ENCODE peak calls at places on chromosomes 3 and 15, in five cellular contexts. One of them, this sample, is unnamed.

GRCh38 chr3:57555316-57555715 is 758 bp upstream of the PDE12 start:
- DNase-seq in CD8-positive, alpha-beta T cell: no peak
- DNase-seq in upper lobe of left lung: no peak
- DNase-seq in GM12865: peak
- DNase-seq in adrenal gland: peak
- DNase-seq in this sample: no peak

GRCh38 chr3:156820687-156821070 is 5.5 kb upstream of the LEKR1 start:
- DNase-seq in CD8-positive, alpha-beta T cell: no peak
- DNase-seq in adrenal gland: no peak
- DNase-seq in GM12865: peak
- DNase-seq in upper lobe of left lung: no peak
- DNase-seq in this sample: no peak

GRCh38 chr3:102165367-102165766 is 269.4 kb upstream of the ZPLD1 start:
- DNase-seq in GM12865: no peak
- DNase-seq in CD8-positive, alpha-beta T cell: no peak
- DNase-seq in adrenal gland: no peak
- DNase-seq in upper lobe of left lung: no peak
- DNase-seq in this sample: no peak

GRCh38 chr15:33182278-33182905 is 12.1 kb downstream of the FMN1 start:
- DNase-seq in adrenal gland: no peak
- DNase-seq in GM12865: no peak
- DNase-seq in CD8-positive, alpha-beta T cell: no peak
- DNase-seq in upper lobe of left lung: no peak
- DNase-seq in this sample: no peak

GRCh38 chr15:68354923-68355322 is 77.0 kb downstream of the ITGA11 start:
- DNase-seq in GM12865: peak
- DNase-seq in CD8-positive, alpha-beta T cell: no peak
- DNase-seq in upper lobe of left lung: no peak
- DNase-seq in adrenal gland: no peak
- DNase-seq in this sample: no peak

GRCh38 chr3:37993067-37993809 is 2.7 kb downstream of the VILL start:
- DNase-seq in CD8-positive, alpha-beta T cell: no peak
- DNase-seq in upper lobe of left lung: no peak
- DNase-seq in adrenal gland: no peak
- DNase-seq in GM12865: no peak
- DNase-seq in this sample: no peak

GRCh38 chr3:71304684-71305083 is 278.8 kb downstream of the FOXP1 start:
- DNase-seq in CD8-positive, alpha-beta T cell: no peak
- DNase-seq in upper lobe of left lung: no peak
- DNase-seq in adrenal gland: no peak
- DNase-seq in GM12865: no peak
- DNase-seq in this sample: no peak

GRCh38 chr3:4914464-4914863 is 64.8 kb upstream of the BHLHE40 start:
- DNase-seq in CD8-positive, alpha-beta T cell: no peak
- DNase-seq in upper lobe of left lung: no peak
- DNase-seq in GM12865: no peak
- DNase-seq in adrenal gland: no peak
- DNase-seq in this sample: no peak

GRCh38 chr3:142960322-142960850 is 3.1 kb downstream of the PAQR9 start:
- DNase-seq in GM12865: no peak
- DNase-seq in upper lobe of left lung: no peak
- DNase-seq in adrenal gland: no peak
- DNase-seq in CD8-positive, alpha-beta T cell: no peak
- DNase-seq in this sample: no peak

GRCh38 chr3:42376397-42376798 is 34.0 kb downstream of the LYZL4 start:
- DNase-seq in upper lobe of left lung: no peak
- DNase-seq in CD8-positive, alpha-beta T cell: peak
- DNase-seq in GM12865: no peak
- DNase-seq in adrenal gland: peak
- DNase-seq in this sample: no peak

GRCh38 chr3:62876064-62876463 is 848 bp upstream of the CADPS start:
- DNase-seq in upper lobe of left lung: no peak
- DNase-seq in adrenal gland: peak
- DNase-seq in CD8-positive, alpha-beta T cell: no peak
- DNase-seq in GM12865: peak
- DNase-seq in this sample: no peak

GRCh38 chr3:59678042-59678707 is 628.4 kb upstream of the CFAP20DC start:
- DNase-seq in adrenal gland: no peak
- DNase-seq in upper lobe of left lung: peak
- DNase-seq in GM12865: no peak
- DNase-seq in CD8-positive, alpha-beta T cell: no peak
- DNase-seq in this sample: no peak

GRCh38 chr3:72606005-72606800 is 242.0 kb downstream of the SHQ1 start:
- DNase-seq in GM12865: no peak
- DNase-seq in upper lobe of left lung: no peak
- DNase-seq in adrenal gland: no peak
- DNase-seq in CD8-positive, alpha-beta T cell: no peak
- DNase-seq in this sample: no peak

GRCh38 chr15:43370310-43370974 is 401 bp downstream of the ZSCAN29 start:
- DNase-seq in adrenal gland: peak
- DNase-seq in upper lobe of left lung: peak
- DNase-seq in GM12865: peak
- DNase-seq in CD8-positive, alpha-beta T cell: no peak
- DNase-seq in this sample: no peak

GRCh38 chr3:123258811-123259420 is 57.2 kb downstream of the SEC22A start:
- DNase-seq in CD8-positive, alpha-beta T cell: no peak
- DNase-seq in GM12865: peak
- DNase-seq in upper lobe of left lung: no peak
- DNase-seq in adrenal gland: no peak
- DNase-seq in this sample: no peak

GRCh38 chr3:110343376-110343775 is 728.2 kb upstream of the NECTIN3 start:
- DNase-seq in GM12865: no peak
- DNase-seq in upper lobe of left lung: no peak
- DNase-seq in CD8-positive, alpha-beta T cell: no peak
- DNase-seq in adrenal gland: peak
- DNase-seq in this sample: no peak

GRCh38 chr3:23728651-23729117 is 77.1 kb upstream of the UBE2E1 start:
- DNase-seq in upper lobe of left lung: no peak
- DNase-seq in adrenal gland: no peak
- DNase-seq in GM12865: no peak
- DNase-seq in CD8-positive, alpha-beta T cell: no peak
- DNase-seq in this sample: no peak

GRCh38 chr3:172239218-172239738 is 199.9 kb downstream of the FNDC3B start:
- DNase-seq in adrenal gland: no peak
- DNase-seq in upper lobe of left lung: no peak
- DNase-seq in GM12865: no peak
- DNase-seq in CD8-positive, alpha-beta T cell: no peak
- DNase-seq in this sample: no peak

GRCh38 chr3:186746008-186746407 is 28.8 kb downstream of the KNG1 start:
- DNase-seq in GM12865: peak
- DNase-seq in adrenal gland: peak
- DNase-seq in CD8-positive, alpha-beta T cell: no peak
- DNase-seq in upper lobe of left lung: no peak
- DNase-seq in this sample: no peak

GRCh38 chr3:10430805-10431204 is 74.6 kb downstream of the ATP2B2 start:
- DNase-seq in CD8-positive, alpha-beta T cell: no peak
- DNase-seq in adrenal gland: no peak
- DNase-seq in upper lobe of left lung: no peak
- DNase-seq in GM12865: no peak
- DNase-seq in this sample: no peak

GRCh38 chr15:34436956-34437442 is 609 bp downstream of the GOLGA8A start:
- DNase-seq in CD8-positive, alpha-beta T cell: peak
- DNase-seq in GM12865: peak
- DNase-seq in upper lobe of left lung: peak
- DNase-seq in adrenal gland: peak
- DNase-seq in this sample: peak

GRCh38 chr3:139520028-139520737 is 19.4 kb downstream of the RBP1 start:
- DNase-seq in GM12865: peak
- DNase-seq in CD8-positive, alpha-beta T cell: no peak
- DNase-seq in adrenal gland: no peak
- DNase-seq in upper lobe of left lung: no peak
- DNase-seq in this sample: no peak

GRCh38 chr3:175179055-175179454 is 319.9 kb downstream of the NAALADL2 start:
- DNase-seq in CD8-positive, alpha-beta T cell: no peak
- DNase-seq in upper lobe of left lung: no peak
- DNase-seq in adrenal gland: no peak
- DNase-seq in GM12865: no peak
- DNase-seq in this sample: no peak

GRCh38 chr3:109071349-109072142 is 46.4 kb downstream of the MORC1 start:
- DNase-seq in upper lobe of left lung: no peak
- DNase-seq in GM12865: peak
- DNase-seq in CD8-positive, alpha-beta T cell: no peak
- DNase-seq in adrenal gland: no peak
- DNase-seq in this sample: peak

GRCh38 chr3:127371846-127372245 is 84.0 kb upstream of the PRR20G start:
- DNase-seq in CD8-positive, alpha-beta T cell: no peak
- DNase-seq in adrenal gland: no peak
- DNase-seq in upper lobe of left lung: no peak
- DNase-seq in GM12865: no peak
- DNase-seq in this sample: no peak

GRCh38 chr3:196399485-196399945 is 32.7 kb downstream of the UBXN7 start:
- DNase-seq in adrenal gland: no peak
- DNase-seq in GM12865: no peak
- DNase-seq in CD8-positive, alpha-beta T cell: no peak
- DNase-seq in upper lobe of left lung: no peak
- DNase-seq in this sample: no peak

GRCh38 chr15:50906954-50907865 is 1.3 kb upstream of the AP4E1 start:
- DNase-seq in upper lobe of left lung: no peak
- DNase-seq in GM12865: peak
- DNase-seq in adrenal gland: no peak
- DNase-seq in CD8-positive, alpha-beta T cell: peak
- DNase-seq in this sample: peak

GRCh38 chr15:101773496-101774100 is 29.7 kb upstream of the OR4F6 start:
- DNase-seq in adrenal gland: no peak
- DNase-seq in CD8-positive, alpha-beta T cell: no peak
- DNase-seq in upper lobe of left lung: no peak
- DNase-seq in GM12865: peak
- DNase-seq in this sample: no peak

GRCh38 chr3:174408310-174408709 is 450.8 kb upstream of the NAALADL2 start:
- DNase-seq in CD8-positive, alpha-beta T cell: no peak
- DNase-seq in GM12865: no peak
- DNase-seq in upper lobe of left lung: peak
- DNase-seq in adrenal gland: no peak
- DNase-seq in this sample: no peak

GRCh38 chr3:102529452-102529851 is 94.6 kb downstream of the ZPLD1 start:
- DNase-seq in upper lobe of left lung: no peak
- DNase-seq in GM12865: peak
- DNase-seq in adrenal gland: no peak
- DNase-seq in CD8-positive, alpha-beta T cell: no peak
- DNase-seq in this sample: no peak

GRCh38 chr3:197189633-197190032 is 108.8 kb downstream of the DLG1 start:
- DNase-seq in GM12865: no peak
- DNase-seq in upper lobe of left lung: no peak
- DNase-seq in CD8-positive, alpha-beta T cell: no peak
- DNase-seq in adrenal gland: no peak
- DNase-seq in this sample: no peak

GRCh38 chr3:114553949-114554593 is 260.2 kb downstream of the TIGIT start:
- DNase-seq in GM12865: no peak
- DNase-seq in adrenal gland: no peak
- DNase-seq in upper lobe of left lung: no peak
- DNase-seq in CD8-positive, alpha-beta T cell: no peak
- DNase-seq in this sample: no peak

DNA sequence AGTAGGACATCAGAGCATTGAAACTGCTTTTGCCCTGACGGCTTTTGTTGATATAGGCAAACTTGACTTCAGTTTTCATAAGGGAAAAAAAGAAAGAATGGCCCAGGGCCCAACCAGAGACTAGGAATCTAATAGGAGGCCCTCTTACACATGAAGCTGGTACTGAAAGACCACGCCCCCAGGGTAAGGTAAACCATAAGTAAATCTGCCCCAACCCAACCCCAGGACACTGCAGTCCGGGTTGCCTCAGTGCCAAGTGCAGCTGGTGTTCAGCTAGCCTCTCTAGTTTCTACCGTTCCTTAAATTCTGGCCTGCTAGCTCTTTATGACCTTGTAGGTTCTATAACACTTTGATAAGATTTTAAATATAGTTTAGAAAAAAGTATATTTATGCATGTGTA is 136.7 kb downstream of the AQP9 start:
- DNase-seq in GM12865: no peak
- DNase-seq in upper lobe of left lung: no peak
- DNase-seq in adrenal gland: no peak
- DNase-seq in CD8-positive, alpha-beta T cell: no peak
- DNase-seq in this sample: no peak
- H3K4me3 ChIP-seq in GM12865: no peak
- H3K4me3 ChIP-seq in upper lobe of left lung: no peak
- H3K4me3 ChIP-seq in adrenal gland: no peak
- H3K4me3 ChIP-seq in CD8-positive, alpha-beta T cell: no peak
- H3K4me3 ChIP-seq in this sample: no peak

DNA sequence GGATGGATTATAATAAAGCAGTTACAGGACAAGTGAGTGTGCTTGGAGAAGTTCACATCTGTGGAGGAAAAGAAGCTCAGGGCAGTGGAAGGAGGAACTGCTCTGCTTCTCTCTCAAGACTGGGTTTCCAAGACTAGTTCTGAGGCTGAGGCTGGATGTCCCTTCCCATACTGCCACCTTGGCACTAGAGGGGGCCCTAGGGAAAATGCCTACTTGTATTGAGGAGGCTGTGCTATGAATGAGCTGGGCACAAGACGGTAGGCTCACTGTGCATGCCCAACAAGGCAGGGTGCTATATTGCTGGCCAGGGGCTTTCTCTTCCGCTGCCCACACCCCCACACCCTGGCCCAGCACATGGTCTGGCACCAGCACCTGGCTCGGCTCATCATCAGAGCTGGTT is 65.2 kb downstream of the SLCO2A1 start:
- DNase-seq in CD8-positive, alpha-beta T cell: no peak
- DNase-seq in adrenal gland: no peak
- DNase-seq in GM12865: no peak
- DNase-seq in upper lobe of left lung: no peak
- DNase-seq in this sample: no peak
- TF ChIP-seq CTCF in CD8-positive, alpha-beta T cell: no peak
- TF ChIP-seq CTCF in adrenal gland: no peak
- TF ChIP-seq CTCF in GM12865: no peak
- TF ChIP-seq CTCF in upper lobe of left lung: no peak
- TF ChIP-seq CTCF in this sample: peak

GRCh38 chr15:84987949-84988624 is 6.4 kb downstream of the PDE8A start:
- DNase-seq in GM12865: no peak
- DNase-seq in CD8-positive, alpha-beta T cell: no peak
- DNase-seq in upper lobe of left lung: no peak
- DNase-seq in adrenal gland: no peak
- DNase-seq in this sample: no peak
- H3K4me3 ChIP-seq in GM12865: no peak
- H3K4me3 ChIP-seq in CD8-positive, alpha-beta T cell: no peak
- H3K4me3 ChIP-seq in upper lobe of left lung: no peak
- H3K4me3 ChIP-seq in adrenal gland: no peak
- H3K4me3 ChIP-seq in this sample: no peak

DNA sequence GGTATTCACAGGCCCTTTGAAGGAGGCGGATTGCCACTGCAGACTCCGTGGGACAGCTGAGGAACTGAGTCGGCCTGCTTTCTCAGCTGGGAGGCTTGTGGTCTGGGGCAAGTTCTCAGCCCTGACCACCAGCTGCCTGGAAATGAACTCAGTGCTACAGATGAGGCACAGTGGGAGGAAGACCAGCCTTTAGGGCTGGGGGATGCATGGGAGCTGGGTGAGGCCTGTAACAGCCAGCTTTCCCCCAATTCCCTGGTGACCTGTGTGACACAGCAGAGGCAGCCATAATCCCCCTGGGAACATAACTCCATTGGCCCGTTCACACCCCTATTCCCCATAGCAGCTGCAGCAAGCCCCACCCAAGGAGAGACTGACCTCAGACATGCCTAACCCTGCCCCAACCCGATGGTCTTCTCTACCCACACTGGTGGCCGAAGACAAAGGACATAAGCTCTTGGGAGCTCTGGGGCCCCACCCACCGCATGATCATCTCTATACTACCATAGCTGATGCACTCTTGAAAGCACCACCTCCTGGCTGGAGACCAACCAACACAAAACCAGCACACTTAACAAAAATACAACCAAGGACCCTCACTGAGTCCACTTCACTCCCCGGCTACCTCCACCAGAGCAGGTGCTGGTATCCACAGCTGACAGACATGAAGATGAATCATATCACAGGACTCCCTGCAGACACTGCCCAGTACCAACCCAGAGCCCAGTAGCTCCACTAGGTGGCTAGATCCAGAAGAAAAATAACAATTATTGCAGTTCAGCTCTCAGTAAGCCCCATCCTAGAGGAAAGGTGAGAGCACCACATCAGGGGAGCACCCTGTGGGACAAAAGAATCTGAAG is 24.9 kb downstream of the ZMAT3 start:
- DNase-seq in adrenal gland: no peak
- DNase-seq in upper lobe of left lung: no peak
- DNase-seq in GM12865: peak
- DNase-seq in CD8-positive, alpha-beta T cell: no peak
- DNase-seq in this sample: peak
- TF ChIP-seq CTCF in adrenal gland: no peak
- TF ChIP-seq CTCF in upper lobe of left lung: no peak
- TF ChIP-seq CTCF in GM12865: peak
- TF ChIP-seq CTCF in CD8-positive, alpha-beta T cell: no peak
- TF ChIP-seq CTCF in this sample: peak

This sample was measured in GM06990.